ENCODE peak calls at places on chromosomes 2 and 18, in five cellular contexts. One of them, this sample, is unnamed.

GRCh38 chr2:38460313-38460712 is 83.2 kb upstream of the ATL2 start:
- DNase-seq in trophoblast cell: no peak
- DNase-seq in neuronal stem cell: no peak
- DNase-seq in H9: no peak
- DNase-seq in H1: no peak
- DNase-seq in this sample: no peak

GRCh38 chr18:79583984-79584401 is 95.6 kb upstream of the CTDP1 start:
- DNase-seq in H9: no peak
- DNase-seq in neuronal stem cell: no peak
- DNase-seq in trophoblast cell: no peak
- DNase-seq in H1: no peak
- DNase-seq in this sample: no peak

GRCh38 chr2:114729025-114729424 is 286.6 kb downstream of the DPP10 start:
- DNase-seq in H9: no peak
- DNase-seq in trophoblast cell: no peak
- DNase-seq in neuronal stem cell: no peak
- DNase-seq in H1: no peak
- DNase-seq in this sample: no peak

GRCh38 chr2:79271456-79271855 is 111.9 kb upstream of the REG3A start:
- DNase-seq in neuronal stem cell: no peak
- DNase-seq in H1: no peak
- DNase-seq in H9: no peak
- DNase-seq in trophoblast cell: no peak
- DNase-seq in this sample: no peak

GRCh38 chr2:57990118-57990725 is 56.4 kb upstream of the VRK2 start:
- DNase-seq in neuronal stem cell: no peak
- DNase-seq in H1: no peak
- DNase-seq in H9: no peak
- DNase-seq in trophoblast cell: no peak
- DNase-seq in this sample: no peak

GRCh38 chr2:64019975-64020281 is 700 bp upstream of the VPS54 start:
- DNase-seq in H1: no peak
- DNase-seq in H9: no peak
- DNase-seq in trophoblast cell: no peak
- DNase-seq in neuronal stem cell: no peak
- DNase-seq in this sample: no peak

GRCh38 chr2:73202156-73203054 is at the start of gene NOTO:
- DNase-seq in H1: peak
- DNase-seq in neuronal stem cell: no peak
- DNase-seq in trophoblast cell: peak
- DNase-seq in H9: peak
- DNase-seq in this sample: peak

GRCh38 chr2:229927817-229928321 is 5.6 kb downstream of the FBXO36 start:
- DNase-seq in trophoblast cell: no peak
- DNase-seq in H1: no peak
- DNase-seq in neuronal stem cell: no peak
- DNase-seq in H9: no peak
- DNase-seq in this sample: peak

GRCh38 chr2:29206941-29207340 is 91.7 kb downstream of the CLIP4 start:
- DNase-seq in H1: no peak
- DNase-seq in neuronal stem cell: no peak
- DNase-seq in H9: no peak
- DNase-seq in trophoblast cell: no peak
- DNase-seq in this sample: no peak

GRCh38 chr18:22551536-22552151 is 133.9 kb upstream of the CTAGE1 start:
- DNase-seq in trophoblast cell: peak
- DNase-seq in H9: no peak
- DNase-seq in neuronal stem cell: no peak
- DNase-seq in H1: no peak
- DNase-seq in this sample: peak

GRCh38 chr2:237693281-237694039 is 66.1 kb downstream of the LRRFIP1 start:
- DNase-seq in H1: no peak
- DNase-seq in neuronal stem cell: no peak
- DNase-seq in trophoblast cell: no peak
- DNase-seq in H9: no peak
- DNase-seq in this sample: peak

GRCh38 chr18:72075040-72075439 is 469.1 kb downstream of the CBLN2 start:
- DNase-seq in trophoblast cell: no peak
- DNase-seq in neuronal stem cell: no peak
- DNase-seq in H9: no peak
- DNase-seq in H1: no peak
- DNase-seq in this sample: no peak

GRCh38 chr2:48313036-48313877 is 216.7 kb upstream of the STON1 start:
- DNase-seq in neuronal stem cell: no peak
- DNase-seq in trophoblast cell: no peak
- DNase-seq in H9: no peak
- DNase-seq in H1: no peak
- DNase-seq in this sample: no peak

GRCh38 chr2:63059434-63060078 is 8.9 kb downstream of the OTX1 start:
- DNase-seq in trophoblast cell: no peak
- DNase-seq in neuronal stem cell: no peak
- DNase-seq in H1: no peak
- DNase-seq in H9: peak
- DNase-seq in this sample: no peak

GRCh38 chr2:142973160-142973821 is 95.8 kb downstream of the KYNU start:
- DNase-seq in H1: no peak
- DNase-seq in H9: no peak
- DNase-seq in neuronal stem cell: no peak
- DNase-seq in trophoblast cell: no peak
- DNase-seq in this sample: peak

GRCh38 chr2:174012347-174013309 is 47.5 kb upstream of the SP3 start:
- DNase-seq in H1: peak
- DNase-seq in neuronal stem cell: no peak
- DNase-seq in H9: peak
- DNase-seq in trophoblast cell: peak
- DNase-seq in this sample: peak

GRCh38 chr18:51666717-51667320 is 469.3 kb upstream of the MEX3C start:
- DNase-seq in H1: no peak
- DNase-seq in trophoblast cell: no peak
- DNase-seq in H9: no peak
- DNase-seq in neuronal stem cell: no peak
- DNase-seq in this sample: no peak

GRCh38 chr2:217799553-217800432 is 203.0 kb downstream of the TNS1 start:
- DNase-seq in trophoblast cell: no peak
- DNase-seq in H9: peak
- DNase-seq in H1: peak
- DNase-seq in neuronal stem cell: no peak
- DNase-seq in this sample: no peak

GRCh38 chr18:7196421-7196820 is 34.5 kb upstream of the LRRC30 start:
- DNase-seq in trophoblast cell: no peak
- DNase-seq in H1: no peak
- DNase-seq in H9: peak
- DNase-seq in neuronal stem cell: no peak
- DNase-seq in this sample: no peak

GRCh38 chr2:150007815-150008430 is 420.3 kb upstream of the MMADHC start:
- DNase-seq in H1: no peak
- DNase-seq in trophoblast cell: no peak
- DNase-seq in H9: no peak
- DNase-seq in neuronal stem cell: no peak
- DNase-seq in this sample: no peak

GRCh38 chr2:110946892-110947291 is 173.8 kb upstream of the BCL2L11 start:
- DNase-seq in H1: no peak
- DNase-seq in trophoblast cell: no peak
- DNase-seq in H9: no peak
- DNase-seq in neuronal stem cell: no peak
- DNase-seq in this sample: no peak

GRCh38 chr2:96470636-96471035 is 34.5 kb downstream of the NEURL3 start:
- DNase-seq in H1: peak
- DNase-seq in neuronal stem cell: peak
- DNase-seq in trophoblast cell: no peak
- DNase-seq in H9: peak
- DNase-seq in this sample: peak

GRCh38 chr2:80517301-80517700 is 212.7 kb upstream of the LRRTM1 start:
- DNase-seq in trophoblast cell: no peak
- DNase-seq in H1: no peak
- DNase-seq in neuronal stem cell: no peak
- DNase-seq in H9: no peak
- DNase-seq in this sample: peak
- H2BK12ac ChIP-seq in trophoblast cell: no peak
- H2BK12ac ChIP-seq in H1: no peak
- H2BK12ac ChIP-seq in neuronal stem cell: no peak
- H2BK12ac ChIP-seq in H9: no peak
- H2BK12ac ChIP-seq in this sample: no peak

DNA sequence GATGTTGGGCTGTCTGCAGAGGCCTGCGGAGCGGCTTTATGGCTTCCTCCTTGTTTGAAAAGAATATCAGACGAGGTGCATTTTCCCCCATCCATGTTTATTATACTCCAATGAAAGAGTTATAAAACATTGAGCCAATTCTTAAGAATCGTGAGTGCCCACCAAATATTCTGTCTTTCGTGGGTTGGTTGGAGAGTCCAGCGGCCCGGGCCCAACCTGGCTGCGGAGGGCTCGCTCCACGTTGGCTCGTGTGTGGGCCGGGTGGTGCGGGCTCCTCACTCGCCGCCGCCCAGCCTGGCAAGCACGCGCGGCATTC is 747 bp upstream of the HS6ST1 start:
- DNase-seq in H1: no peak
- DNase-seq in trophoblast cell: no peak
- DNase-seq in H9: no peak
- DNase-seq in neuronal stem cell: no peak
- DNase-seq in this sample: no peak
- H3K9ac ChIP-seq in H1: no peak
- H3K9ac ChIP-seq in trophoblast cell: no peak
- H3K9ac ChIP-seq in H9: no peak
- H3K9ac ChIP-seq in neuronal stem cell: no peak
- H3K9ac ChIP-seq in this sample: peak

DNA sequence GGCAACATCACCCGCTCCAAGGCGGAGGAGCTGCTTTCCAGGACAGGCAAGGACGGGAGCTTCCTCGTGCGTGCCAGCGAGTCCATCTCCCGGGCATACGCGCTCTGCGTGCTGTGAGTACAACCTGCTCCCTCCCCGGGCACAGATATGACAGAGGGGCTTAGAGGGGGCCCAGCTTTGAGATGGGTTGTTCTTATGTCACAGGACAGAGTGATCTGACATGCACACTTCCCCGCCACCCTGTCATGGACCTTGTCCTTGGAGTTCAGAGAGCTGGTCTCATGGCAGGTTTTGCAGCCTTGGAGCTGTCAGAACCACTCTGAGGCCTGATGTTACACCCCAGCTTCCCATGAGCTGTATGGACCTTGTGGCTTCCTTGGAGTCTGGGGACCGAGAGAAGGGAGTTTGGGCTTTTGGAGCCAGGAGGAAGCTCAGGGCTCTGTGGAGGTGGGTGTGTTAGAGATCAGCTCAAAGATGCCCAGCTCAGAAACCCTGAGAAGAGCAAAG is 411 bp downstream of the INPP5D start:
- DNase-seq in trophoblast cell: no peak
- DNase-seq in H9: no peak
- DNase-seq in H1: no peak
- DNase-seq in neuronal stem cell: no peak
- DNase-seq in this sample: no peak
- H3K27ac ChIP-seq in trophoblast cell: no peak
- H3K27ac ChIP-seq in H9: no peak
- H3K27ac ChIP-seq in H1: no peak
- H3K27ac ChIP-seq in neuronal stem cell: no peak
- H3K27ac ChIP-seq in this sample: no peak

GRCh38 chr2:11179899-11180298 is 24.6 kb downstream of the SLC66A3 start:
- DNase-seq in neuronal stem cell: no peak
- DNase-seq in trophoblast cell: no peak
- DNase-seq in H9: no peak
- DNase-seq in H1: no peak
- DNase-seq in this sample: no peak

GRCh38 chr2:11186145-11186544 is 30.9 kb downstream of the SLC66A3 start:
- DNase-seq in trophoblast cell: no peak
- DNase-seq in H9: no peak
- DNase-seq in neuronal stem cell: no peak
- DNase-seq in H1: no peak
- DNase-seq in this sample: no peak

GRCh38 chr2:11180653-11181052 is 25.4 kb downstream of the SLC66A3 start:
- DNase-seq in trophoblast cell: no peak
- DNase-seq in H1: no peak
- DNase-seq in neuronal stem cell: no peak
- DNase-seq in H9: no peak
- DNase-seq in this sample: no peak

GRCh38 chr2:11179196-11179595 is 23.9 kb downstream of the SLC66A3 start:
- DNase-seq in trophoblast cell: no peak
- DNase-seq in H1: no peak
- DNase-seq in H9: no peak
- DNase-seq in neuronal stem cell: no peak
- DNase-seq in this sample: no peak

DNA sequence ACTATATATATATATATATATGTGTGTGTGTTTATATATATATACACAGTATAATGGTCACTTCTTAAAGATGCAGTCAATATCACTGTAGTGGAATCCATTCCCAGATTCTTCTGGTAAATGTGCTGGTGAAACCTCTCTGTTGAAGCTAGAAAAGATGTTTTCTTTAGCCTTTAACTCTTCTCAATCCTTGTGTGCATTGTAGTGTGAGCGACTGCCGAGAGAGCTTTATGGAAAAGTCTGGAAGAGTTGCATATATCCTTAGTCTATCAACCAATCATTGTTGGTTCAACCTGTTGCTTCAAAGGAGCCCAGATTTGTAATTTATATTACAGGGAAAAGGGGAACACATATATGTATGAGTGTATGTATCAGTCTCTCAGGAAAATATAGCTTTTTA is 27.7 kb downstream of the SLC66A3 start:
- DNase-seq in neuronal stem cell: no peak
- DNase-seq in H1: no peak
- DNase-seq in trophoblast cell: no peak
- DNase-seq in H9: no peak
- DNase-seq in this sample: no peak
- H2BK12ac ChIP-seq in neuronal stem cell: no peak
- H2BK12ac ChIP-seq in H1: no peak
- H2BK12ac ChIP-seq in trophoblast cell: no peak
- H2BK12ac ChIP-seq in H9: no peak
- H2BK12ac ChIP-seq in this sample: no peak

GRCh38 chr18:55422456-55423185 is 165.4 kb downstream of the TCF4 start:
- DNase-seq in H1: no peak
- DNase-seq in neuronal stem cell: no peak
- DNase-seq in H9: no peak
- DNase-seq in trophoblast cell: no peak
- DNase-seq in this sample: no peak
- H3K9ac ChIP-seq in H1: no peak
- H3K9ac ChIP-seq in neuronal stem cell: no peak
- H3K9ac ChIP-seq in H9: no peak
- H3K9ac ChIP-seq in trophoblast cell: no peak
- H3K9ac ChIP-seq in this sample: peak

This sample was measured in mesenchymal stem cell.